ENCODE peak calls at places on chromosomes 3 and 15, in ten cellular contexts. L is H1, U is fibroblast of lung, C is HepG2, A is spleen, T is Caco-2, V is body of pancreas, J is sigmoid colon, R is neural progenitor cell, D is mesendoderm. F is an unnamed sample. For H3K36me3, the result is how much of the 10 kb centered on the place peaks cover.

GRCh38 chr3:159455741-159456181 is 532.9 kb upstream of the IL12A start:
- DNase-seq in L (no peak), U (no peak), C (no peak), A (no peak), T (no peak), V (no peak), J (no peak), R (no peak), D (no peak), F (peak)

GRCh38 chr15:54792526-54792925 is 404.2 kb downstream of the RSL24D1 start:
- DNase-seq in L (no peak), U (no peak), C (no peak), A (no peak), T (no peak), V (no peak), J (no peak), R (no peak), D (peak), F (no peak)

GRCh38 chr3:29919551-29919950 is 638.7 kb downstream of the RBMS3 start:
- DNase-seq in L (no peak), U (no peak), C (no peak), A (no peak), T (no peak), V (no peak), J (no peak), R (no peak), D (peak), F (no peak)

GRCh38 chr3:77536038-77536775 is 496.3 kb downstream of the ROBO2 start:
- DNase-seq in L (no peak), U (no peak), C (no peak), A (no peak), T (no peak), V (no peak), J (no peak), R (peak), D (peak), F (no peak)

GRCh38 chr3:134104031-134104430 is 74.3 kb upstream of the SLCO2A1 start:
- DNase-seq in L (no peak), U (no peak), C (no peak), A (no peak), T (no peak), V (no peak), J (no peak), R (no peak), D (no peak), F (no peak)

GRCh38 chr3:172096881-172097420 is 57.6 kb downstream of the FNDC3B start:
- DNase-seq in L (no peak), U (peak), C (peak), A (no peak), T (peak), V (peak), J (no peak), R (peak), D (peak), F (peak)

GRCh38 chr3:41304603-41305002 is 105.3 kb downstream of the CTNNB1 start:
- DNase-seq in L (no peak), U (peak), C (no peak), A (no peak), T (no peak), V (peak), J (no peak), R (no peak), D (no peak), F (peak)

GRCh38 chr3:125151916-125152315 is 60.6 kb downstream of the SLC12A8 start:
- DNase-seq in L (no peak), U (peak), C (no peak), A (no peak), T (no peak), V (no peak), J (no peak), R (no peak), D (no peak), F (no peak)

GRCh38 chr3:136266468-136266867 is 16.3 kb downstream of the PCCB start:
- DNase-seq in L (no peak), U (peak), C (peak), A (no peak), T (no peak), V (no peak), J (no peak), R (no peak), D (no peak), F (no peak)

GRCh38 chr3:72373139-72373538 is 475.1 kb downstream of the SHQ1 start:
- DNase-seq in L (no peak), U (no peak), C (no peak), A (no peak), T (no peak), V (no peak), J (no peak), R (no peak), D (no peak), F (no peak)

GRCh38 chr3:38580450-38581382 is 68.8 kb downstream of the SCN5A start:
- DNase-seq in L (peak), U (no peak), C (no peak), A (peak), T (no peak), V (no peak), J (no peak), R (no peak), D (no peak), F (no peak)

GRCh38 chr3:69838696-69839515 is 99.6 kb downstream of the MITF start:
- DNase-seq in L (no peak), U (peak), C (no peak), A (no peak), T (no peak), V (no peak), J (no peak), R (no peak), D (no peak), F (no peak)

GRCh38 chr15:45734244-45734643 is 99.4 kb downstream of the SQOR start:
- DNase-seq in L (no peak), U (no peak), C (no peak), A (no peak), T (no peak), V (no peak), J (no peak), R (no peak), D (peak), F (no peak)

GRCh38 chr15:44716983-44717602 is 5.8 kb downstream of the B2M start:
- DNase-seq in L (no peak), U (no peak), C (no peak), A (no peak), T (no peak), V (no peak), J (no peak), R (no peak), D (no peak), F (no peak)

GRCh38 chr15:57923750-57924149 is 141.8 kb downstream of the ALDH1A2 start:
- DNase-seq in L (no peak), U (peak), C (no peak), A (no peak), T (no peak), V (peak), J (no peak), R (no peak), D (no peak), F (peak)

GRCh38 chr3:89560546-89560945 is 453.1 kb downstream of the EPHA3 start:
- DNase-seq in L (no peak), U (peak), C (no peak), A (no peak), T (no peak), V (no peak), J (no peak), R (no peak), D (peak), F (no peak)

GRCh38 chr3:127706312-127706711 is 33.6 kb downstream of the ABTB1 start:
- DNase-seq in L (no peak), U (no peak), C (no peak), A (peak), T (peak), V (no peak), J (peak), R (no peak), D (no peak), F (no peak)

GRCh38 chr3:12120374-12121140 is 38.2 kb downstream of the TIMP4 start:
- DNase-seq in L (no peak), U (no peak), C (no peak), A (peak), T (no peak), V (no peak), J (no peak), R (no peak), D (no peak), F (no peak)

GRCh38 chr3:100518983-100519382 is 26.6 kb downstream of the TMEM45A start:
- DNase-seq in L (no peak), U (no peak), C (no peak), A (no peak), T (no peak), V (no peak), J (no peak), R (no peak), D (no peak), F (no peak)

GRCh38 chr15:100372695-100373036 is 30.9 kb upstream of the ADAMTS17 start:
- DNase-seq in L (no peak), U (no peak), C (no peak), A (no peak), T (no peak), V (peak), J (no peak), R (no peak), D (peak), F (peak)

GRCh38 chr15:40340038-40340739 is 550 bp downstream of the CCDC9B start:
- DNase-seq in L (peak), U (peak), C (no peak), A (no peak), T (no peak), V (peak), J (peak), R (no peak), D (no peak), F (peak)

GRCh38 chr3:171186383-171186782 is 159.9 kb upstream of the SLC2A2 start:
- DNase-seq in L (no peak), U (no peak), C (no peak), A (no peak), T (no peak), V (no peak), J (no peak), R (no peak), D (peak), F (no peak)

GRCh38 chr3:4714045-4714444 is 220.9 kb downstream of the ITPR1 start:
- DNase-seq in L (no peak), U (no peak), C (no peak), A (no peak), T (no peak), V (no peak), J (no peak), R (no peak), D (no peak), F (no peak)

GRCh38 chr3:73432723-73433032 is 192.1 kb downstream of the PDZRN3 start:
- DNase-seq in L (no peak), U (no peak), C (no peak), A (no peak), T (no peak), V (no peak), J (no peak), R (no peak), D (no peak), F (no peak)
- H3K4me3 ChIP-seq in L (no peak), U (no peak), C (no peak), A (no peak), T (no peak), V (no peak), J (peak), R (no peak), D (no peak), F (no peak)

GRCh38 chr15:72754096-72754495 is 29.5 kb downstream of the ADPGK start:
- DNase-seq in L (no peak), U (no peak), C (no peak), A (no peak), T (no peak), V (no peak), J (no peak), R (no peak), D (no peak), F (no peak)
- H3K36me3 ChIP-seq in L (under half), U (under half), C (half or more), A (under half), T (under half), V (under half), J (under half), R (under half), D (under half), F (half or more)

GRCh38 chr3:56775356-56775914 is 26.3 kb downstream of the ARHGEF3 start:
- DNase-seq in L (no peak), U (no peak), C (no peak), A (no peak), T (no peak), V (no peak), J (peak), R (peak), D (no peak), F (no peak)
- H3K4me3 ChIP-seq in L (no peak), U (no peak), C (no peak), A (no peak), T (no peak), V (no peak), J (peak), R (no peak), D (no peak), F (no peak)

DNA sequence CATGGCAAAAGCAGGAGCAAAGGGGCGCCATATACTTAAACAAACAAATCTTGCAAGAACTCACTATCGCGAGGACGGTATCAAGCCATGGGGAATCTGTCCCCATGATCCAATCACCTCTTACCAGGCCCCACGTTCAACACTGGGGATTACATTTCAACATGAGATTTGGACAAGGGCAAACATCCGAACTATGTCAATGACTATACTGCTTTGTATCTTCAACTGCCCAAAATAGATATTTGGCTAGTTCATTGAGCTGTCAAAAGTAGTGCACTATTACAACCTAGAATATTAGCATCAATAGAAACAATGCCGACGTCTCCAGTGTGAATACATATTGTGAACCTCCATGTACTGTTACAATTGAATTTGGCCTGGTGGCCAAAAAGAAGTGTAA is 760.4 kb downstream of the MCTP2 start:
- DNase-seq in L (no peak), U (no peak), C (no peak), A (no peak), T (no peak), V (no peak), J (no peak), R (no peak), D (no peak), F (no peak)
- H3K36me3 ChIP-seq in L (under half), U (under half), C (under half), A (under half), T (under half), V (under half), J (under half), R (under half), D (under half), F (under half)

GRCh38 chr15:43104426-43104825 is 1.4 kb downstream of the UBR1 start:
- DNase-seq in L (no peak), U (no peak), C (peak), A (no peak), T (no peak), V (no peak), J (no peak), R (peak), D (peak), F (no peak)
- H3K4me3 ChIP-seq in L (peak), U (peak), C (peak), A (peak), T (no peak), V (no peak), J (peak), R (peak), D (no peak), F (peak)

GRCh38 chr3:35927441-35927840 is 288.1 kb downstream of the ARPP21 start:
- DNase-seq in L (no peak), U (no peak), C (no peak), A (no peak), T (no peak), V (no peak), J (no peak), R (no peak), D (no peak), F (no peak)
- H3K36me3 ChIP-seq in L (under half), U (under half), C (under half), A (under half), T (under half), V (under half), J (under half), R (under half), D (under half), F (under half)

GRCh38 chr15:26201177-26201858 is 338.2 kb upstream of the ATP10A start:
- DNase-seq in L (no peak), U (no peak), C (no peak), A (no peak), T (no peak), V (no peak), J (no peak), R (peak), D (no peak), F (no peak)
- H3K4me3 ChIP-seq in L (no peak), U (no peak), C (no peak), A (no peak), T (no peak), V (no peak), J (no peak), R (no peak), D (no peak), F (no peak)

DNA sequence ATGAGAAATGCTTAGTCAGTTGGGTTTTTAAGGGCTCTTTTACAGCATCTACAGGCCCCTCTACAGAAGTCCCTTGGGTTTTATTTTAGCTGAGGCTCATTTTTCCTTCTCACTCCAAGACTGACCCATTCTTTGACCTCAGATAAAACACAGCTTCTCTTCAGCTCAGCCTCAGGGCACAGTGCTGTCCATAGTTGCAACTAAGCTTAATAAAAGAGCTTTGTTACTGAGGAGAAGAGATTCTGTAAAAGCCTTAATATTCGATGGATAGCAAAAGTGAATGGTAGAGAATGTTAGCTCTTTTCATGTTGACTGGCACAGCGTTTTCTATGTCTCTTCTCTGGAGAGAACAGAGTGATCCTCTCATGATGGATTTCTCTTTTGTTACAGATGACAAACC is 277.9 kb downstream of the BBX start:
- DNase-seq in L (no peak), U (no peak), C (no peak), A (no peak), T (no peak), V (no peak), J (no peak), R (no peak), D (no peak), F (no peak)
- H3K36me3 ChIP-seq in L (under half), U (under half), C (half or more), A (under half), T (under half), V (under half), J (under half), R (under half), D (under half), F (under half)

F was measured in MG63.